ENCODE peak calls at places on chromosome 16, in ten cellular contexts. One of them, this sample, is unnamed.
A peak's percentile ranks its signal among the peaks of the same experiment; 100 is the strongest.

GRCh38 chr16:30949655-30950515 is 1.0 kb downstream of the ORAI3 start:
- DNase-seq in activated CD4-positive, CD25-positive, alpha-beta regulatory T cell treated with anti-CD3 and anti-CD28 coated beads, Interleukin-2, amount 50 U/mL, for 16 hours: no peak
- DNase-seq in HFF-Myc: peak; percentile 61
- DNase-seq in stimulated activated CD4-positive, alpha-beta T cell treated with anti-CD3 and anti-CD28 coated beads, Interleukin-4, amount 100 ng/mL, for 48 hours: peak; percentile 32
- DNase-seq in stimulated activated CD8-positive, alpha-beta memory T cell treated with anti-CD3 and anti-CD28 coated beads, Interleukin-7, amount 100 ng/mL, for 24 hours: no peak
- DNase-seq in thoracic aorta: no peak
- DNase-seq in substantia nigra: no peak
- DNase-seq in left ventricle myocardium inferior: peak; percentile 87
- DNase-seq in GM23248: peak; percentile 90
- DNase-seq in amniotic epithelial cell: peak; percentile 95
- DNase-seq in this sample: peak; percentile 71

GRCh38 chr16:85718682-85719081 is 29.9 kb upstream of the GINS2 start:
- DNase-seq in activated CD4-positive, CD25-positive, alpha-beta regulatory T cell treated with anti-CD3 and anti-CD28 coated beads, Interleukin-2, amount 50 U/mL, for 16 hours: no peak
- DNase-seq in HFF-Myc: no peak
- DNase-seq in stimulated activated CD4-positive, alpha-beta T cell treated with anti-CD3 and anti-CD28 coated beads, Interleukin-4, amount 100 ng/mL, for 48 hours: no peak
- DNase-seq in stimulated activated CD8-positive, alpha-beta memory T cell treated with anti-CD3 and anti-CD28 coated beads, Interleukin-7, amount 100 ng/mL, for 24 hours: no peak
- DNase-seq in thoracic aorta: no peak
- DNase-seq in substantia nigra: no peak
- DNase-seq in left ventricle myocardium inferior: no peak
- DNase-seq in GM23248: peak; percentile 35
- DNase-seq in amniotic epithelial cell: no peak
- DNase-seq in this sample: peak; percentile 55

GRCh38 chr16:2710711-2711231 is 9.3 kb downstream of the PRSS27 start:
- DNase-seq in activated CD4-positive, CD25-positive, alpha-beta regulatory T cell treated with anti-CD3 and anti-CD28 coated beads, Interleukin-2, amount 50 U/mL, for 16 hours: no peak
- DNase-seq in HFF-Myc: no peak
- DNase-seq in stimulated activated CD4-positive, alpha-beta T cell treated with anti-CD3 and anti-CD28 coated beads, Interleukin-4, amount 100 ng/mL, for 48 hours: no peak
- DNase-seq in stimulated activated CD8-positive, alpha-beta memory T cell treated with anti-CD3 and anti-CD28 coated beads, Interleukin-7, amount 100 ng/mL, for 24 hours: no peak
- DNase-seq in thoracic aorta: no peak
- DNase-seq in substantia nigra: no peak
- DNase-seq in left ventricle myocardium inferior: no peak
- DNase-seq in GM23248: no peak
- DNase-seq in amniotic epithelial cell: no peak
- DNase-seq in this sample: no peak

GRCh38 chr16:30570621-30571443 is 682 bp downstream of the ZNF688 start:
- DNase-seq in activated CD4-positive, CD25-positive, alpha-beta regulatory T cell treated with anti-CD3 and anti-CD28 coated beads, Interleukin-2, amount 50 U/mL, for 16 hours: no peak
- DNase-seq in HFF-Myc: no peak
- DNase-seq in stimulated activated CD4-positive, alpha-beta T cell treated with anti-CD3 and anti-CD28 coated beads, Interleukin-4, amount 100 ng/mL, for 48 hours: no peak
- DNase-seq in stimulated activated CD8-positive, alpha-beta memory T cell treated with anti-CD3 and anti-CD28 coated beads, Interleukin-7, amount 100 ng/mL, for 24 hours: no peak
- DNase-seq in thoracic aorta: no peak
- DNase-seq in substantia nigra: peak; percentile 51
- DNase-seq in left ventricle myocardium inferior: no peak
- DNase-seq in GM23248: peak; percentile 65
- DNase-seq in amniotic epithelial cell: peak; percentile 30
- DNase-seq in this sample: peak; percentile 45

GRCh38 chr16:81319221-81319912 is 4.6 kb downstream of the GAN start:
- DNase-seq in activated CD4-positive, CD25-positive, alpha-beta regulatory T cell treated with anti-CD3 and anti-CD28 coated beads, Interleukin-2, amount 50 U/mL, for 16 hours: no peak
- DNase-seq in HFF-Myc: no peak
- DNase-seq in stimulated activated CD4-positive, alpha-beta T cell treated with anti-CD3 and anti-CD28 coated beads, Interleukin-4, amount 100 ng/mL, for 48 hours: no peak
- DNase-seq in stimulated activated CD8-positive, alpha-beta memory T cell treated with anti-CD3 and anti-CD28 coated beads, Interleukin-7, amount 100 ng/mL, for 24 hours: no peak
- DNase-seq in thoracic aorta: no peak
- DNase-seq in substantia nigra: no peak
- DNase-seq in left ventricle myocardium inferior: no peak
- DNase-seq in GM23248: peak; percentile 79
- DNase-seq in amniotic epithelial cell: peak; percentile 94
- DNase-seq in this sample: no peak

GRCh38 chr16:81623365-81624102 is 155.6 kb upstream of the PLCG2 start:
- DNase-seq in activated CD4-positive, CD25-positive, alpha-beta regulatory T cell treated with anti-CD3 and anti-CD28 coated beads, Interleukin-2, amount 50 U/mL, for 16 hours: peak; percentile 41
- DNase-seq in HFF-Myc: no peak
- DNase-seq in stimulated activated CD4-positive, alpha-beta T cell treated with anti-CD3 and anti-CD28 coated beads, Interleukin-4, amount 100 ng/mL, for 48 hours: peak; percentile 39
- DNase-seq in stimulated activated CD8-positive, alpha-beta memory T cell treated with anti-CD3 and anti-CD28 coated beads, Interleukin-7, amount 100 ng/mL, for 24 hours: no peak
- DNase-seq in thoracic aorta: no peak
- DNase-seq in substantia nigra: peak; percentile 20
- DNase-seq in left ventricle myocardium inferior: no peak
- DNase-seq in GM23248: peak; percentile 69
- DNase-seq in amniotic epithelial cell: peak; percentile 37
- DNase-seq in this sample: peak; percentile 74

GRCh38 chr16:57786632-57787518 is 15.4 kb downstream of the KIFC3 start:
- DNase-seq in activated CD4-positive, CD25-positive, alpha-beta regulatory T cell treated with anti-CD3 and anti-CD28 coated beads, Interleukin-2, amount 50 U/mL, for 16 hours: no peak
- DNase-seq in HFF-Myc: no peak
- DNase-seq in stimulated activated CD4-positive, alpha-beta T cell treated with anti-CD3 and anti-CD28 coated beads, Interleukin-4, amount 100 ng/mL, for 48 hours: no peak
- DNase-seq in stimulated activated CD8-positive, alpha-beta memory T cell treated with anti-CD3 and anti-CD28 coated beads, Interleukin-7, amount 100 ng/mL, for 24 hours: no peak
- DNase-seq in thoracic aorta: no peak
- DNase-seq in substantia nigra: no peak
- DNase-seq in left ventricle myocardium inferior: peak; percentile 79
- DNase-seq in GM23248: peak; percentile 59
- DNase-seq in amniotic epithelial cell: no peak
- DNase-seq in this sample: no peak

GRCh38 chr16:3256876-3257465 is 538 bp upstream of the MEFV start:
- DNase-seq in activated CD4-positive, CD25-positive, alpha-beta regulatory T cell treated with anti-CD3 and anti-CD28 coated beads, Interleukin-2, amount 50 U/mL, for 16 hours: no peak
- DNase-seq in HFF-Myc: no peak
- DNase-seq in stimulated activated CD4-positive, alpha-beta T cell treated with anti-CD3 and anti-CD28 coated beads, Interleukin-4, amount 100 ng/mL, for 48 hours: no peak
- DNase-seq in stimulated activated CD8-positive, alpha-beta memory T cell treated with anti-CD3 and anti-CD28 coated beads, Interleukin-7, amount 100 ng/mL, for 24 hours: no peak
- DNase-seq in thoracic aorta: no peak
- DNase-seq in substantia nigra: no peak
- DNase-seq in left ventricle myocardium inferior: no peak
- DNase-seq in GM23248: peak; percentile 79
- DNase-seq in amniotic epithelial cell: no peak
- DNase-seq in this sample: no peak

GRCh38 chr16:7555459-7555858 is 222.8 kb downstream of the RBFOX1 start:
- DNase-seq in activated CD4-positive, CD25-positive, alpha-beta regulatory T cell treated with anti-CD3 and anti-CD28 coated beads, Interleukin-2, amount 50 U/mL, for 16 hours: no peak
- DNase-seq in HFF-Myc: no peak
- DNase-seq in stimulated activated CD4-positive, alpha-beta T cell treated with anti-CD3 and anti-CD28 coated beads, Interleukin-4, amount 100 ng/mL, for 48 hours: no peak
- DNase-seq in stimulated activated CD8-positive, alpha-beta memory T cell treated with anti-CD3 and anti-CD28 coated beads, Interleukin-7, amount 100 ng/mL, for 24 hours: no peak
- DNase-seq in thoracic aorta: no peak
- DNase-seq in substantia nigra: no peak
- DNase-seq in left ventricle myocardium inferior: no peak
- DNase-seq in GM23248: no peak
- DNase-seq in amniotic epithelial cell: no peak
- DNase-seq in this sample: no peak

GRCh38 chr16:10871157-10871991 is 5.6 kb upstream of the CIITA start:
- DNase-seq in activated CD4-positive, CD25-positive, alpha-beta regulatory T cell treated with anti-CD3 and anti-CD28 coated beads, Interleukin-2, amount 50 U/mL, for 16 hours: peak; percentile 31
- DNase-seq in HFF-Myc: no peak
- DNase-seq in stimulated activated CD4-positive, alpha-beta T cell treated with anti-CD3 and anti-CD28 coated beads, Interleukin-4, amount 100 ng/mL, for 48 hours: peak; percentile 50
- DNase-seq in stimulated activated CD8-positive, alpha-beta memory T cell treated with anti-CD3 and anti-CD28 coated beads, Interleukin-7, amount 100 ng/mL, for 24 hours: peak; percentile 35
- DNase-seq in thoracic aorta: no peak
- DNase-seq in substantia nigra: no peak
- DNase-seq in left ventricle myocardium inferior: no peak
- DNase-seq in GM23248: peak; percentile 94
- DNase-seq in amniotic epithelial cell: peak; percentile 93
- DNase-seq in this sample: peak; percentile 61

GRCh38 chr16:30766922-30767284 is 4.8 kb downstream of the RNF40 start:
- DNase-seq in activated CD4-positive, CD25-positive, alpha-beta regulatory T cell treated with anti-CD3 and anti-CD28 coated beads, Interleukin-2, amount 50 U/mL, for 16 hours: no peak
- DNase-seq in HFF-Myc: no peak
- DNase-seq in stimulated activated CD4-positive, alpha-beta T cell treated with anti-CD3 and anti-CD28 coated beads, Interleukin-4, amount 100 ng/mL, for 48 hours: no peak
- DNase-seq in stimulated activated CD8-positive, alpha-beta memory T cell treated with anti-CD3 and anti-CD28 coated beads, Interleukin-7, amount 100 ng/mL, for 24 hours: no peak
- DNase-seq in thoracic aorta: no peak
- DNase-seq in substantia nigra: no peak
- DNase-seq in left ventricle myocardium inferior: no peak
- DNase-seq in GM23248: no peak
- DNase-seq in amniotic epithelial cell: peak; percentile 32
- DNase-seq in this sample: no peak

GRCh38 chr16:643050-643368 is 1.4 kb downstream of the MCRIP2 start:
- DNase-seq in activated CD4-positive, CD25-positive, alpha-beta regulatory T cell treated with anti-CD3 and anti-CD28 coated beads, Interleukin-2, amount 50 U/mL, for 16 hours: no peak
- DNase-seq in HFF-Myc: no peak
- DNase-seq in stimulated activated CD4-positive, alpha-beta T cell treated with anti-CD3 and anti-CD28 coated beads, Interleukin-4, amount 100 ng/mL, for 48 hours: no peak
- DNase-seq in stimulated activated CD8-positive, alpha-beta memory T cell treated with anti-CD3 and anti-CD28 coated beads, Interleukin-7, amount 100 ng/mL, for 24 hours: no peak
- DNase-seq in thoracic aorta: no peak
- DNase-seq in substantia nigra: no peak
- DNase-seq in left ventricle myocardium inferior: no peak
- DNase-seq in GM23248: no peak
- DNase-seq in amniotic epithelial cell: no peak
- DNase-seq in this sample: no peak

GRCh38 chr16:2026461-2027023 is at the start of gene NHERF2:
- DNase-seq in activated CD4-positive, CD25-positive, alpha-beta regulatory T cell treated with anti-CD3 and anti-CD28 coated beads, Interleukin-2, amount 50 U/mL, for 16 hours: no peak
- DNase-seq in HFF-Myc: no peak
- DNase-seq in stimulated activated CD4-positive, alpha-beta T cell treated with anti-CD3 and anti-CD28 coated beads, Interleukin-4, amount 100 ng/mL, for 48 hours: no peak
- DNase-seq in stimulated activated CD8-positive, alpha-beta memory T cell treated with anti-CD3 and anti-CD28 coated beads, Interleukin-7, amount 100 ng/mL, for 24 hours: no peak
- DNase-seq in thoracic aorta: no peak
- DNase-seq in substantia nigra: no peak
- DNase-seq in left ventricle myocardium inferior: peak; percentile 55
- DNase-seq in GM23248: peak; percentile 53
- DNase-seq in amniotic epithelial cell: no peak
- DNase-seq in this sample: peak; percentile 64

GRCh38 chr16:57394444-57394843 is 10.1 kb upstream of the CCL17 start:
- DNase-seq in activated CD4-positive, CD25-positive, alpha-beta regulatory T cell treated with anti-CD3 and anti-CD28 coated beads, Interleukin-2, amount 50 U/mL, for 16 hours: no peak
- DNase-seq in HFF-Myc: no peak
- DNase-seq in stimulated activated CD4-positive, alpha-beta T cell treated with anti-CD3 and anti-CD28 coated beads, Interleukin-4, amount 100 ng/mL, for 48 hours: no peak
- DNase-seq in stimulated activated CD8-positive, alpha-beta memory T cell treated with anti-CD3 and anti-CD28 coated beads, Interleukin-7, amount 100 ng/mL, for 24 hours: no peak
- DNase-seq in thoracic aorta: no peak
- DNase-seq in substantia nigra: no peak
- DNase-seq in left ventricle myocardium inferior: no peak
- DNase-seq in GM23248: peak; percentile 19
- DNase-seq in amniotic epithelial cell: no peak
- DNase-seq in this sample: no peak

GRCh38 chr16:52496051-52496876 is 50.7 kb downstream of the TOX3 start:
- DNase-seq in activated CD4-positive, CD25-positive, alpha-beta regulatory T cell treated with anti-CD3 and anti-CD28 coated beads, Interleukin-2, amount 50 U/mL, for 16 hours: no peak
- DNase-seq in HFF-Myc: no peak
- DNase-seq in stimulated activated CD4-positive, alpha-beta T cell treated with anti-CD3 and anti-CD28 coated beads, Interleukin-4, amount 100 ng/mL, for 48 hours: no peak
- DNase-seq in stimulated activated CD8-positive, alpha-beta memory T cell treated with anti-CD3 and anti-CD28 coated beads, Interleukin-7, amount 100 ng/mL, for 24 hours: no peak
- DNase-seq in thoracic aorta: no peak
- DNase-seq in substantia nigra: no peak
- DNase-seq in left ventricle myocardium inferior: no peak
- DNase-seq in GM23248: no peak
- DNase-seq in amniotic epithelial cell: no peak
- DNase-seq in this sample: no peak

GRCh38 chr16:77834600-77834963 is 46.2 kb downstream of the VAT1L start:
- DNase-seq in activated CD4-positive, CD25-positive, alpha-beta regulatory T cell treated with anti-CD3 and anti-CD28 coated beads, Interleukin-2, amount 50 U/mL, for 16 hours: no peak
- DNase-seq in HFF-Myc: no peak
- DNase-seq in stimulated activated CD4-positive, alpha-beta T cell treated with anti-CD3 and anti-CD28 coated beads, Interleukin-4, amount 100 ng/mL, for 48 hours: no peak
- DNase-seq in stimulated activated CD8-positive, alpha-beta memory T cell treated with anti-CD3 and anti-CD28 coated beads, Interleukin-7, amount 100 ng/mL, for 24 hours: no peak
- DNase-seq in thoracic aorta: no peak
- DNase-seq in substantia nigra: no peak
- DNase-seq in left ventricle myocardium inferior: no peak
- DNase-seq in GM23248: peak; percentile 82
- DNase-seq in amniotic epithelial cell: peak; percentile 98
- DNase-seq in this sample: no peak

GRCh38 chr16:77409311-77409710 is 25.5 kb downstream of the ADAMTS18 start:
- DNase-seq in activated CD4-positive, CD25-positive, alpha-beta regulatory T cell treated with anti-CD3 and anti-CD28 coated beads, Interleukin-2, amount 50 U/mL, for 16 hours: no peak
- DNase-seq in HFF-Myc: no peak
- DNase-seq in stimulated activated CD4-positive, alpha-beta T cell treated with anti-CD3 and anti-CD28 coated beads, Interleukin-4, amount 100 ng/mL, for 48 hours: no peak
- DNase-seq in stimulated activated CD8-positive, alpha-beta memory T cell treated with anti-CD3 and anti-CD28 coated beads, Interleukin-7, amount 100 ng/mL, for 24 hours: no peak
- DNase-seq in thoracic aorta: no peak
- DNase-seq in substantia nigra: no peak
- DNase-seq in left ventricle myocardium inferior: no peak
- DNase-seq in GM23248: no peak
- DNase-seq in amniotic epithelial cell: peak; percentile 20
- DNase-seq in this sample: no peak

GRCh38 chr16:83994087-83994486 is 26.0 kb downstream of the NECAB2 start:
- DNase-seq in activated CD4-positive, CD25-positive, alpha-beta regulatory T cell treated with anti-CD3 and anti-CD28 coated beads, Interleukin-2, amount 50 U/mL, for 16 hours: no peak
- DNase-seq in HFF-Myc: peak; percentile 39
- DNase-seq in stimulated activated CD4-positive, alpha-beta T cell treated with anti-CD3 and anti-CD28 coated beads, Interleukin-4, amount 100 ng/mL, for 48 hours: no peak
- DNase-seq in stimulated activated CD8-positive, alpha-beta memory T cell treated with anti-CD3 and anti-CD28 coated beads, Interleukin-7, amount 100 ng/mL, for 24 hours: no peak
- DNase-seq in thoracic aorta: no peak
- DNase-seq in substantia nigra: no peak
- DNase-seq in left ventricle myocardium inferior: no peak
- DNase-seq in GM23248: peak; percentile 98
- DNase-seq in amniotic epithelial cell: peak; percentile 96
- DNase-seq in this sample: no peak

GRCh38 chr16:85574672-85575475 is 38.2 kb upstream of the GSE1 start:
- DNase-seq in activated CD4-positive, CD25-positive, alpha-beta regulatory T cell treated with anti-CD3 and anti-CD28 coated beads, Interleukin-2, amount 50 U/mL, for 16 hours: no peak
- DNase-seq in HFF-Myc: no peak
- DNase-seq in stimulated activated CD4-positive, alpha-beta T cell treated with anti-CD3 and anti-CD28 coated beads, Interleukin-4, amount 100 ng/mL, for 48 hours: no peak
- DNase-seq in stimulated activated CD8-positive, alpha-beta memory T cell treated with anti-CD3 and anti-CD28 coated beads, Interleukin-7, amount 100 ng/mL, for 24 hours: no peak
- DNase-seq in thoracic aorta: no peak
- DNase-seq in substantia nigra: no peak
- DNase-seq in left ventricle myocardium inferior: no peak
- DNase-seq in GM23248: no peak
- DNase-seq in amniotic epithelial cell: no peak
- DNase-seq in this sample: no peak

GRCh38 chr16:35386619-35387018 is 1927.2 kb downstream of the TP53TG3F start:
- DNase-seq in activated CD4-positive, CD25-positive, alpha-beta regulatory T cell treated with anti-CD3 and anti-CD28 coated beads, Interleukin-2, amount 50 U/mL, for 16 hours: no peak
- DNase-seq in HFF-Myc: no peak
- DNase-seq in stimulated activated CD4-positive, alpha-beta T cell treated with anti-CD3 and anti-CD28 coated beads, Interleukin-4, amount 100 ng/mL, for 48 hours: no peak
- DNase-seq in stimulated activated CD8-positive, alpha-beta memory T cell treated with anti-CD3 and anti-CD28 coated beads, Interleukin-7, amount 100 ng/mL, for 24 hours: no peak
- DNase-seq in thoracic aorta: no peak
- DNase-seq in substantia nigra: no peak
- DNase-seq in left ventricle myocardium inferior: no peak
- DNase-seq in GM23248: no peak
- DNase-seq in amniotic epithelial cell: no peak
- DNase-seq in this sample: no peak

GRCh38 chr16:54931041-54931756 is 534 bp downstream of the IRX5 start:
- DNase-seq in activated CD4-positive, CD25-positive, alpha-beta regulatory T cell treated with anti-CD3 and anti-CD28 coated beads, Interleukin-2, amount 50 U/mL, for 16 hours: no peak
- DNase-seq in HFF-Myc: no peak
- DNase-seq in stimulated activated CD4-positive, alpha-beta T cell treated with anti-CD3 and anti-CD28 coated beads, Interleukin-4, amount 100 ng/mL, for 48 hours: no peak
- DNase-seq in stimulated activated CD8-positive, alpha-beta memory T cell treated with anti-CD3 and anti-CD28 coated beads, Interleukin-7, amount 100 ng/mL, for 24 hours: no peak
- DNase-seq in thoracic aorta: no peak
- DNase-seq in substantia nigra: peak; percentile 45
- DNase-seq in left ventricle myocardium inferior: no peak
- DNase-seq in GM23248: peak; percentile 84
- DNase-seq in amniotic epithelial cell: no peak
- DNase-seq in this sample: peak; percentile 21

GRCh38 chr16:53099318-53100130 is 44.7 kb downstream of the CHD9 start:
- DNase-seq in activated CD4-positive, CD25-positive, alpha-beta regulatory T cell treated with anti-CD3 and anti-CD28 coated beads, Interleukin-2, amount 50 U/mL, for 16 hours: peak; percentile 10
- DNase-seq in HFF-Myc: no peak
- DNase-seq in stimulated activated CD4-positive, alpha-beta T cell treated with anti-CD3 and anti-CD28 coated beads, Interleukin-4, amount 100 ng/mL, for 48 hours: peak; percentile 30
- DNase-seq in stimulated activated CD8-positive, alpha-beta memory T cell treated with anti-CD3 and anti-CD28 coated beads, Interleukin-7, amount 100 ng/mL, for 24 hours: peak; percentile 12
- DNase-seq in thoracic aorta: peak; percentile 66
- DNase-seq in substantia nigra: peak; percentile 77
- DNase-seq in left ventricle myocardium inferior: peak; percentile 93
- DNase-seq in GM23248: peak; percentile 92
- DNase-seq in amniotic epithelial cell: peak; percentile 97
- DNase-seq in this sample: peak; percentile 64

GRCh38 chr16:31351937-31352315 is 3.0 kb upstream of the ITGAX start:
- DNase-seq in activated CD4-positive, CD25-positive, alpha-beta regulatory T cell treated with anti-CD3 and anti-CD28 coated beads, Interleukin-2, amount 50 U/mL, for 16 hours: no peak
- DNase-seq in HFF-Myc: no peak
- DNase-seq in stimulated activated CD4-positive, alpha-beta T cell treated with anti-CD3 and anti-CD28 coated beads, Interleukin-4, amount 100 ng/mL, for 48 hours: peak; percentile 30
- DNase-seq in stimulated activated CD8-positive, alpha-beta memory T cell treated with anti-CD3 and anti-CD28 coated beads, Interleukin-7, amount 100 ng/mL, for 24 hours: no peak
- DNase-seq in thoracic aorta: no peak
- DNase-seq in substantia nigra: no peak
- DNase-seq in left ventricle myocardium inferior: no peak
- DNase-seq in GM23248: peak; percentile 32
- DNase-seq in amniotic epithelial cell: no peak
- DNase-seq in this sample: peak; percentile 53

GRCh38 chr16:52350031-52350430 is 196.9 kb downstream of the TOX3 start:
- DNase-seq in activated CD4-positive, CD25-positive, alpha-beta regulatory T cell treated with anti-CD3 and anti-CD28 coated beads, Interleukin-2, amount 50 U/mL, for 16 hours: no peak
- DNase-seq in HFF-Myc: no peak
- DNase-seq in stimulated activated CD4-positive, alpha-beta T cell treated with anti-CD3 and anti-CD28 coated beads, Interleukin-4, amount 100 ng/mL, for 48 hours: no peak
- DNase-seq in stimulated activated CD8-positive, alpha-beta memory T cell treated with anti-CD3 and anti-CD28 coated beads, Interleukin-7, amount 100 ng/mL, for 24 hours: no peak
- DNase-seq in thoracic aorta: no peak
- DNase-seq in substantia nigra: no peak
- DNase-seq in left ventricle myocardium inferior: no peak
- DNase-seq in GM23248: no peak
- DNase-seq in amniotic epithelial cell: no peak
- DNase-seq in this sample: no peak

GRCh38 chr16:49280861-49281331 is 742 bp downstream of the CBLN1 start:
- DNase-seq in activated CD4-positive, CD25-positive, alpha-beta regulatory T cell treated with anti-CD3 and anti-CD28 coated beads, Interleukin-2, amount 50 U/mL, for 16 hours: no peak
- DNase-seq in HFF-Myc: no peak
- DNase-seq in stimulated activated CD4-positive, alpha-beta T cell treated with anti-CD3 and anti-CD28 coated beads, Interleukin-4, amount 100 ng/mL, for 48 hours: no peak
- DNase-seq in stimulated activated CD8-positive, alpha-beta memory T cell treated with anti-CD3 and anti-CD28 coated beads, Interleukin-7, amount 100 ng/mL, for 24 hours: no peak
- DNase-seq in thoracic aorta: no peak
- DNase-seq in substantia nigra: no peak
- DNase-seq in left ventricle myocardium inferior: no peak
- DNase-seq in GM23248: no peak
- DNase-seq in amniotic epithelial cell: no peak
- DNase-seq in this sample: no peak

GRCh38 chr16:27828671-27829070 is 234.8 kb downstream of the GSG1L start:
- DNase-seq in activated CD4-positive, CD25-positive, alpha-beta regulatory T cell treated with anti-CD3 and anti-CD28 coated beads, Interleukin-2, amount 50 U/mL, for 16 hours: no peak
- DNase-seq in HFF-Myc: no peak
- DNase-seq in stimulated activated CD4-positive, alpha-beta T cell treated with anti-CD3 and anti-CD28 coated beads, Interleukin-4, amount 100 ng/mL, for 48 hours: no peak
- DNase-seq in stimulated activated CD8-positive, alpha-beta memory T cell treated with anti-CD3 and anti-CD28 coated beads, Interleukin-7, amount 100 ng/mL, for 24 hours: no peak
- DNase-seq in thoracic aorta: no peak
- DNase-seq in substantia nigra: no peak
- DNase-seq in left ventricle myocardium inferior: no peak
- DNase-seq in GM23248: no peak
- DNase-seq in amniotic epithelial cell: no peak
- DNase-seq in this sample: peak; percentile 1

GRCh38 chr16:9412362-9413311 is 321.2 kb downstream of the HAPSTR1 start:
- DNase-seq in activated CD4-positive, CD25-positive, alpha-beta regulatory T cell treated with anti-CD3 and anti-CD28 coated beads, Interleukin-2, amount 50 U/mL, for 16 hours: no peak
- DNase-seq in HFF-Myc: no peak
- DNase-seq in stimulated activated CD4-positive, alpha-beta T cell treated with anti-CD3 and anti-CD28 coated beads, Interleukin-4, amount 100 ng/mL, for 48 hours: no peak
- DNase-seq in stimulated activated CD8-positive, alpha-beta memory T cell treated with anti-CD3 and anti-CD28 coated beads, Interleukin-7, amount 100 ng/mL, for 24 hours: no peak
- DNase-seq in thoracic aorta: no peak
- DNase-seq in substantia nigra: no peak
- DNase-seq in left ventricle myocardium inferior: no peak
- DNase-seq in GM23248: no peak
- DNase-seq in amniotic epithelial cell: no peak
- DNase-seq in this sample: no peak

GRCh38 chr16:57341441-57342303 is 16.9 kb upstream of the CCL22 start:
- DNase-seq in activated CD4-positive, CD25-positive, alpha-beta regulatory T cell treated with anti-CD3 and anti-CD28 coated beads, Interleukin-2, amount 50 U/mL, for 16 hours: no peak
- DNase-seq in HFF-Myc: peak; percentile 84
- DNase-seq in stimulated activated CD4-positive, alpha-beta T cell treated with anti-CD3 and anti-CD28 coated beads, Interleukin-4, amount 100 ng/mL, for 48 hours: no peak
- DNase-seq in stimulated activated CD8-positive, alpha-beta memory T cell treated with anti-CD3 and anti-CD28 coated beads, Interleukin-7, amount 100 ng/mL, for 24 hours: no peak
- DNase-seq in thoracic aorta: no peak
- DNase-seq in substantia nigra: no peak
- DNase-seq in left ventricle myocardium inferior: no peak
- DNase-seq in GM23248: peak; percentile 94
- DNase-seq in amniotic epithelial cell: peak; percentile 86
- DNase-seq in this sample: no peak

This sample was measured in GM13976.